ENCODE peak calls at places on chromosomes 12 and 14, in five cellular contexts. One of them, this sample, is unnamed.
A peak's percentile ranks its signal among the peaks of the same experiment; 100 is the strongest.

GRCh38 chr14:26282578-26282977 is 315.3 kb downstream of the NOVA1 start:
- DNase-seq in body of pancreas: no peak
- DNase-seq in ovary: no peak
- DNase-seq in AG10803: peak; percentile 62
- DNase-seq in osteocyte: no peak
- DNase-seq in this sample: no peak

GRCh38 chr12:89578499-89578898 is 52.7 kb upstream of the POC1B start:
- DNase-seq in ovary: no peak
- DNase-seq in AG10803: no peak
- DNase-seq in osteocyte: no peak
- DNase-seq in body of pancreas: no peak
- DNase-seq in this sample: no peak

GRCh38 chr14:106586098-106586704 is 1059.8 kb downstream of the TMEM121 start:
- DNase-seq in body of pancreas: peak; percentile 16
- DNase-seq in AG10803: no peak
- DNase-seq in ovary: no peak
- DNase-seq in osteocyte: no peak
- DNase-seq in this sample: no peak

GRCh38 chr12:56753566-56753965 is 1.4 kb upstream of the PRIM1 start:
- DNase-seq in AG10803: no peak
- DNase-seq in ovary: no peak
- DNase-seq in body of pancreas: no peak
- DNase-seq in osteocyte: no peak
- DNase-seq in this sample: no peak

GRCh38 chr12:68342966-68343365 is 10.8 kb upstream of the MDM1 start:
- DNase-seq in ovary: no peak
- DNase-seq in AG10803: no peak
- DNase-seq in osteocyte: no peak
- DNase-seq in body of pancreas: no peak
- DNase-seq in this sample: no peak

GRCh38 chr14:89198544-89199329 is 218.3 kb downstream of the FOXN3 start:
- DNase-seq in body of pancreas: peak; percentile 49
- DNase-seq in osteocyte: no peak
- DNase-seq in AG10803: no peak
- DNase-seq in ovary: no peak
- DNase-seq in this sample: no peak

GRCh38 chr14:89365071-89365801 is 51.8 kb downstream of the FOXN3 start:
- DNase-seq in osteocyte: no peak
- DNase-seq in AG10803: no peak
- DNase-seq in ovary: no peak
- DNase-seq in body of pancreas: no peak
- DNase-seq in this sample: no peak

GRCh38 chr12:123957191-123957590 is 15.4 kb downstream of the CCDC92 start:
- DNase-seq in body of pancreas: no peak
- DNase-seq in osteocyte: no peak
- DNase-seq in ovary: no peak
- DNase-seq in AG10803: no peak
- DNase-seq in this sample: no peak

GRCh38 chr14:36976571-36977023 is 195.8 kb downstream of the SLC25A21 start:
- DNase-seq in osteocyte: no peak
- DNase-seq in ovary: no peak
- DNase-seq in AG10803: peak; percentile 53
- DNase-seq in body of pancreas: no peak
- DNase-seq in this sample: no peak

GRCh38 chr12:56154246-56154771 is 1.9 kb downstream of the MYL6B start:
- DNase-seq in osteocyte: no peak
- DNase-seq in body of pancreas: no peak
- DNase-seq in ovary: no peak
- DNase-seq in AG10803: no peak
- DNase-seq in this sample: no peak

GRCh38 chr12:96289067-96289466 is 94.9 kb downstream of the ELK3 start:
- DNase-seq in AG10803: no peak
- DNase-seq in body of pancreas: no peak
- DNase-seq in osteocyte: no peak
- DNase-seq in ovary: no peak
- DNase-seq in this sample: no peak

GRCh38 chr14:79749051-79749450 is 462.3 kb downstream of the DIO2 start:
- DNase-seq in ovary: no peak
- DNase-seq in osteocyte: no peak
- DNase-seq in AG10803: no peak
- DNase-seq in body of pancreas: no peak
- DNase-seq in this sample: no peak

GRCh38 chr14:88323520-88324199 is 591 bp upstream of the KCNK10 start:
- DNase-seq in osteocyte: no peak
- DNase-seq in AG10803: peak; percentile 3
- DNase-seq in ovary: no peak
- DNase-seq in body of pancreas: peak; percentile 17
- DNase-seq in this sample: peak; percentile 72

GRCh38 chr12:72141381-72141780 is 130.8 kb upstream of the TRHDE start:
- DNase-seq in AG10803: no peak
- DNase-seq in osteocyte: no peak
- DNase-seq in ovary: no peak
- DNase-seq in body of pancreas: no peak
- DNase-seq in this sample: no peak

GRCh38 chr14:33617154-33617553 is 333.7 kb downstream of the EGLN3 start:
- DNase-seq in ovary: no peak
- DNase-seq in AG10803: peak; percentile 75
- DNase-seq in osteocyte: no peak
- DNase-seq in body of pancreas: no peak
- DNase-seq in this sample: no peak

DNA sequence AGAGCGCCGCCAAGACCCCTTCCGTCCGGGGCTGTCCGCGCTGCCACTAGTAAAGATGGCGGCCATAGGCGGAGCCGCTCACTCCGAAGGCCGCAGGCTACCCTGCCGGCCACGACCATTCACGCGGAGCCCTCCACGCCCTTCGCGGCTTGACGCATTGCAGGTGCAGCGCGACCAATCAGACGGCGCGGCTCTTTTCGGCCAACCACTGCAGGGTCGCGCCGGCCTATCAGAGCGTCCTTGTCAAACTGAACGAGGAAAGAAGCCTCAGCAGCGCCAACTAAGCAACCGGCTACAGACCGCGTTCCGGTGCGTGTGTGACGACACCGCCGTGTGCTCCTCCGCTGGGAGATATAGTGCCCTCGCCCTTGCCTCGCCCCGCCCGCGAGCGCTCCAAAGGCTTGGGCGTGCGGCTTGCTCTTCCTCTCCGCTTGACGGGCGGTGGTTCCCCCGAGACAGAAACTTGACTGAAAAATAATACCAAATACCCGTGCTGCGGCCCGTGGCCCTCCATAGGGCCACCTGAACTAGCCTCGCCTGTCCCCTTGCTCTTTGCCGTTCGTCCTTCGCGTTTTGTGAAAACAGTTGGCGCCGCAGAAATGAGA is 13.6 kb upstream of the CALM1 start:
- DNase-seq in body of pancreas: peak; percentile 99
- DNase-seq in ovary: peak; percentile 100
- DNase-seq in AG10803: peak; percentile 100
- DNase-seq in osteocyte: peak; percentile 100
- DNase-seq in this sample: peak; percentile 99
- TF ChIP-seq CTCF in body of pancreas: peak; percentile 22
- TF ChIP-seq CTCF in ovary: peak; percentile 28
- TF ChIP-seq CTCF in AG10803: no peak
- TF ChIP-seq CTCF in osteocyte: no peak
- TF ChIP-seq CTCF in this sample: peak; percentile 32

DNA sequence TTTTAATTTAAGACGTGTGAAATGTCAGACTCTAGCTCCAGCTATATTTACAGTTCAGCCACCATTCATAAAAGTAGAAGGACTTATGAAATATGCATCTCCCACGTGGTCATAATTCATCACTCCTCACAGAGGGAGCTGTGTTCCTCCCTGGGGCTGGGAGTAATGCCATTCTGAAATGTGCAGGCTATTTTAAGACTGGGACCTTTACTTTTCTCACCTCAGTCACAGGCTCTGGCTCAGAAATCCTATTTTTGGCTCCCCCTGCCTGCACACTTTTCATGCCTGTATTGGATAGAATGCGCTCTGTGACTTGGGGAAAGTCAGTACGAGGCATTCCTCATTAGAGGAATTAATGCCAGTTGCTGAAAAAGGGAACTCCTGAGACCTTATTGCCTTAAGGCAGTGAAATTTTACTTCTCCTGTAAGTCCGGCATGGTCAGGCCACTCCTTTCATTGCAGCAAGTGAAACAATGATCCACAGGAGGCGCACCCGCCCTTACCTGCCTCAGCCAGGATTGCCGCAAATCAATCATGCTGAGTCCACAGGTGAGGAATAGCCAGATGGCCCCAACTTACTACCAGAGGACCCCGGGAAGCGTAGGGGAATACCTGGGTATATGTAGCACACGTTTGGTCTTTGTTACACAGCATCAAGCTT is 1133.2 kb upstream of the TMEM132C start:
- DNase-seq in osteocyte: no peak
- DNase-seq in AG10803: no peak
- DNase-seq in ovary: no peak
- DNase-seq in body of pancreas: no peak
- DNase-seq in this sample: no peak
- TF ChIP-seq CTCF in osteocyte: no peak
- TF ChIP-seq CTCF in AG10803: no peak
- TF ChIP-seq CTCF in ovary: no peak
- TF ChIP-seq CTCF in body of pancreas: no peak
- TF ChIP-seq CTCF in this sample: no peak

GRCh38 chr12:5912011-5912410 is 33.0 kb downstream of the ANO2 start:
- DNase-seq in AG10803: no peak
- DNase-seq in osteocyte: no peak
- DNase-seq in ovary: no peak
- DNase-seq in body of pancreas: no peak
- DNase-seq in this sample: no peak

GRCh38 chr12:5914387-5915149 is 30.5 kb downstream of the ANO2 start:
- DNase-seq in ovary: no peak
- DNase-seq in AG10803: no peak
- DNase-seq in body of pancreas: no peak
- DNase-seq in osteocyte: peak; percentile 69
- DNase-seq in this sample: no peak

GRCh38 chr12:5915511-5915910 is 29.5 kb downstream of the ANO2 start:
- DNase-seq in ovary: no peak
- DNase-seq in osteocyte: no peak
- DNase-seq in body of pancreas: no peak
- DNase-seq in AG10803: no peak
- DNase-seq in this sample: no peak

GRCh38 chr12:5910790-5911548 is 34.1 kb downstream of the ANO2 start:
- DNase-seq in AG10803: no peak
- DNase-seq in body of pancreas: no peak
- DNase-seq in ovary: no peak
- DNase-seq in osteocyte: peak; percentile 60
- DNase-seq in this sample: no peak

GRCh38 chr12:5912437-5913334 is 32.4 kb downstream of the ANO2 start:
- DNase-seq in body of pancreas: no peak
- DNase-seq in AG10803: no peak
- DNase-seq in osteocyte: peak; percentile 80
- DNase-seq in ovary: no peak
- DNase-seq in this sample: no peak
- TF ChIP-seq CTCF in body of pancreas: no peak
- TF ChIP-seq CTCF in AG10803: peak; percentile 24
- TF ChIP-seq CTCF in osteocyte: peak; percentile 37
- TF ChIP-seq CTCF in ovary: no peak
- TF ChIP-seq CTCF in this sample: peak; percentile 62

GRCh38 chr12:44000309-44000952 is 164.6 kb downstream of the TMEM117 start:
- DNase-seq in osteocyte: no peak
- DNase-seq in AG10803: peak; percentile 55
- DNase-seq in body of pancreas: peak; percentile 14
- DNase-seq in ovary: no peak
- DNase-seq in this sample: no peak
- TF ChIP-seq CTCF in osteocyte: peak; percentile 45
- TF ChIP-seq CTCF in AG10803: peak; percentile 70
- TF ChIP-seq CTCF in body of pancreas: peak; percentile 29
- TF ChIP-seq CTCF in ovary: no peak
- TF ChIP-seq CTCF in this sample: peak; percentile 72

GRCh38 chr14:50882932-50883826 is 11.3 kb downstream of the ABHD12B start:
- DNase-seq in ovary: no peak
- DNase-seq in osteocyte: no peak
- DNase-seq in body of pancreas: no peak
- DNase-seq in AG10803: no peak
- DNase-seq in this sample: no peak
- TF ChIP-seq CTCF in ovary: no peak
- TF ChIP-seq CTCF in osteocyte: no peak
- TF ChIP-seq CTCF in body of pancreas: no peak
- TF ChIP-seq CTCF in AG10803: no peak
- TF ChIP-seq CTCF in this sample: no peak

GRCh38 chr12:52052471-52053186 is 1.4 kb downstream of the NR4A1 start:
- DNase-seq in ovary: peak; percentile 66
- DNase-seq in AG10803: no peak
- DNase-seq in body of pancreas: peak; percentile 79
- DNase-seq in osteocyte: no peak
- DNase-seq in this sample: no peak

GRCh38 chr12:52049286-52049685 is 2.0 kb upstream of the NR4A1 start:
- DNase-seq in body of pancreas: no peak
- DNase-seq in osteocyte: no peak
- DNase-seq in AG10803: no peak
- DNase-seq in ovary: no peak
- DNase-seq in this sample: no peak

GRCh38 chr12:52050116-52050770 is 999 bp upstream of the NR4A1 start:
- DNase-seq in ovary: peak; percentile 81
- DNase-seq in osteocyte: no peak
- DNase-seq in body of pancreas: peak; percentile 80
- DNase-seq in AG10803: no peak
- DNase-seq in this sample: no peak

GRCh38 chr12:52049688-52050087 is 1.6 kb upstream of the NR4A1 start:
- DNase-seq in body of pancreas: no peak
- DNase-seq in ovary: no peak
- DNase-seq in osteocyte: no peak
- DNase-seq in AG10803: no peak
- DNase-seq in this sample: no peak

GRCh38 chr12:52050771-52051541 is at the start of gene NR4A1:
- DNase-seq in ovary: peak; percentile 100
- DNase-seq in AG10803: peak; percentile 94
- DNase-seq in body of pancreas: peak; percentile 97
- DNase-seq in osteocyte: peak; percentile 96
- DNase-seq in this sample: peak; percentile 96
- TF ChIP-seq CTCF in ovary: peak; percentile 46
- TF ChIP-seq CTCF in AG10803: no peak
- TF ChIP-seq CTCF in body of pancreas: no peak
- TF ChIP-seq CTCF in osteocyte: no peak
- TF ChIP-seq CTCF in this sample: no peak